ENCODE peak calls at places on chromosomes 6 and 20, in four cellular contexts. E is HCT116, X is GM12878, R is HepG2. H is an unnamed sample.

GRCh38 chr6:158083687-158084325 is 84.3 kb downstream of the SERAC1 start:
- DNase-seq in E (no peak), X (no peak), R (no peak), H (no peak)

GRCh38 chr6:20180935-20181334 is 31.3 kb downstream of the MBOAT1 start:
- DNase-seq in E (no peak), X (no peak), R (no peak), H (no peak)

GRCh38 chr6:41877051-41877680 is 18.0 kb downstream of the USP49 start:
- DNase-seq in E (no peak), X (no peak), R (peak), H (no peak)

GRCh38 chr20:46285740-46286139 is 22.6 kb downstream of the CDH22 start:
- DNase-seq in E (no peak), X (no peak), R (no peak), H (no peak)

GRCh38 chr20:47191074-47191673 is 165.3 kb downstream of the ZMYND8 start:
- DNase-seq in E (no peak), X (no peak), R (no peak), H (no peak)

GRCh38 chr20:16699287-16699686 is 30.5 kb upstream of the SNRPB2 start:
- DNase-seq in E (no peak), X (no peak), R (no peak), H (no peak)

GRCh38 chr6:110547266-110547964 is 71.0 kb upstream of the SLC22A16 start:
- DNase-seq in E (peak), X (no peak), R (peak), H (no peak)

GRCh38 chr6:81214414-81215091 is 537.9 kb downstream of the TENT5A start:
- DNase-seq in E (no peak), X (no peak), R (no peak), H (no peak)

GRCh38 chr6:163356324-163356723 is 58.2 kb upstream of the QKI start:
- DNase-seq in E (no peak), X (no peak), R (no peak), H (no peak)

GRCh38 chr20:5078399-5078958 is 41.3 kb downstream of the PCNA start:
- DNase-seq in E (no peak), X (peak), R (peak), H (no peak)

GRCh38 chr6:107877968-107878367 is 53.9 kb upstream of the SCML4 start:
- DNase-seq in E (no peak), X (peak), R (no peak), H (no peak)

GRCh38 chr20:39479196-39479810 is 517.2 kb downstream of the DHX35 start:
- DNase-seq in E (no peak), X (no peak), R (no peak), H (no peak)

GRCh38 chr20:63095718-63096654 is 89.2 kb upstream of the BHLHE23 start:
- DNase-seq in E (no peak), X (no peak), R (no peak), H (no peak)

GRCh38 chr6:138914701-138915100 is 73.4 kb downstream of the REPS1 start:
- DNase-seq in E (no peak), X (no peak), R (no peak), H (no peak)

GRCh38 chr6:143299253-143300166 is 151.0 kb downstream of the ADAT2 start:
- DNase-seq in E (no peak), X (no peak), R (no peak), H (no peak)

GRCh38 chr6:42336431-42336830 is 115.3 kb downstream of the TRERF1 start:
- DNase-seq in E (no peak), X (no peak), R (no peak), H (no peak)

GRCh38 chr6:33297956-33298772 is 578 bp downstream of the RGL2 start:
- DNase-seq in E (peak), X (no peak), R (peak), H (no peak)

GRCh38 chr20:34824861-34825529 is 456 bp downstream of the NCOA6 start:
- DNase-seq in E (peak), X (no peak), R (peak), H (no peak)

GRCh38 chr6:33123732-33124524 is 48.1 kb downstream of the HLA-DPB1 start:
- DNase-seq in E (peak), X (no peak), R (peak), H (no peak)

GRCh38 chr20:20472690-20473274 is 104.9 kb downstream of the INSM1 start:
- DNase-seq in E (no peak), X (no peak), R (no peak), H (no peak)

GRCh38 chr6:140264451-140264850 is 890.0 kb upstream of the CITED2 start:
- DNase-seq in E (no peak), X (no peak), R (no peak), H (no peak)

GRCh38 chr6:75991941-75992340 is 80.5 kb downstream of the IMPG1 start:
- DNase-seq in E (no peak), X (no peak), R (peak), H (no peak)

GRCh38 chr6:154202334-154202733 is 154.3 kb downstream of the IPCEF1 start:
- DNase-seq in E (no peak), X (no peak), R (no peak), H (no peak)

GRCh38 chr20:44796758-44797457 is 13.4 kb downstream of the RIMS4 start:
- DNase-seq in E (no peak), X (no peak), R (no peak), H (no peak)

GRCh38 chr20:32354592-32355416 is 3.3 kb upstream of the ASXL1 start:
- DNase-seq in E (no peak), X (peak), R (peak), H (peak)

GRCh38 chr6:145963216-145964068 is 716 bp downstream of the SHPRH start:
- DNase-seq in E (peak), X (peak), R (no peak), H (no peak)

GRCh38 chr20:19284400-19285178 is 72.1 kb downstream of the SLC24A3 start:
- DNase-seq in E (no peak), X (no peak), R (no peak), H (no peak)

GRCh38 chr6:148502083-148502772 is 159.6 kb downstream of the SASH1 start:
- DNase-seq in E (no peak), X (no peak), R (no peak), H (no peak)

GRCh38 chr20:57605045-57605444 is 15.2 kb downstream of the ZBP1 start:
- DNase-seq in E (no peak), X (no peak), R (no peak), H (no peak)

GRCh38 chr20:3039426-3039825 is 4.0 kb upstream of the GNRH2 start:
- DNase-seq in E (no peak), X (no peak), R (no peak), H (no peak)

GRCh38 chr6:70456725-70457124 is 43.4 kb downstream of the FAM135A start:
- DNase-seq in E (no peak), X (no peak), R (no peak), H (no peak)

GRCh38 chr6:64083261-64083660 is 447.7 kb downstream of the PHF3 start:
- DNase-seq in E (no peak), X (no peak), R (no peak), H (no peak)

GRCh38 chr6:39102024-39102820 is 12.8 kb downstream of the SAYSD1 start:
- DNase-seq in E (no peak), X (no peak), R (peak), H (no peak)

GRCh38 chr20:62845818-62846527 is 15.6 kb downstream of the TCFL5 start:
- DNase-seq in E (no peak), X (no peak), R (no peak), H (no peak)

GRCh38 chr6:27177454-27178000 is 70.0 kb upstream of the PRSS16 start:
- DNase-seq in E (peak), X (no peak), R (peak), H (peak)

GRCh38 chr6:112216699-112217551 is 37.4 kb downstream of the LAMA4 start:
- DNase-seq in E (no peak), X (no peak), R (no peak), H (peak)

GRCh38 chr6:10362300-10362699 is 52.6 kb downstream of the TFAP2A start:
- DNase-seq in E (no peak), X (no peak), R (no peak), H (no peak)

GRCh38 chr6:43708857-43709653 is 21.5 kb upstream of the MRPS18A start:
- DNase-seq in E (no peak), X (no peak), R (no peak), H (no peak)
- TF ChIP-seq POLR2AphosphoS5 in E (no peak), X (no peak), R (no peak), H (no peak)

DNA sequence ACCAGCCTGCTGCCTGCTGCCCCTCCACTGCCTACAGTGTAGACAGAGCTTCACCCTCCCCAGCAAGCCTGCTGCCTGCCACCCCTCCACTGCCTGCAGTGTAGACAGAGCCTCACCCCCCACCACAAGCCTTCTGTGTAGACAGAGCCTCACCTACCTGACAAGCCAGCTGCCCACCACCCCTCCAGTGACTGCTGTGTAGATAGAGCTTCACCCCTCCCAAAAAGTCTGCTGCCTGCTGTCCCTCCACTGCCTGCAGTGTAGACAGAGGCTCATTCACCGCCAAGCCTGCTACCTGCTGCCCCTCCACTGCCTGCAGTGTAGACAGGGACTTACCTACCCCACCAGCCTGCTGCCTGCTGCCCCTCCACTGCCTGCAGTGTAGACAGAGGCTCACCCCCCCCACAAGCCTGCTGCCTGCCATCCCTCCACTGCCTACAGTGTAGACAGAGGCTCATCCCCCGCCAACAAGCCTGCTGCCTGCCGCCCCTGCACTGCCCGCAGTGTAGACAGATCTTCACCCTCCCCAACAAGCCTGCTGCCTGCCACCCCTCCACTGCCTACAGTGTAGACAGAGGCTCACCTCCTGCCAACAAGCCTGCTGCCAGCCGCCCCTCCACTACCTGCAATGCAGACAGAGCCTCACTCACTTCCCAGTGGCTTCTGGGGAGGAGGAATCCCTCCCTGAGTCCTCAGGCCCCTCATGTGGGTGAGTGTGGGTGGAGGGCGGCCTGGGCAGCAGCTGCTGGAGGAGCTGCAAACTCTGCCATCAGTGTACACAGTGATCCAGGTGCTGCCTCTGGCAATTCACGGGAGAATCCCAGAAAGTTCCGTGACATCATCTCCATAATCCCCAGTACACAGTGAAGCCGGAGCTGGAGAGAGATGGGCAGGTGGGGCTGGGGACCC is 140.9 kb downstream of the DLL1 start:
- DNase-seq in E (no peak), X (no peak), R (no peak), H (no peak)
- TF ChIP-seq SIN3A in E (no peak), X (no peak), R (no peak), H (no peak)

DNA sequence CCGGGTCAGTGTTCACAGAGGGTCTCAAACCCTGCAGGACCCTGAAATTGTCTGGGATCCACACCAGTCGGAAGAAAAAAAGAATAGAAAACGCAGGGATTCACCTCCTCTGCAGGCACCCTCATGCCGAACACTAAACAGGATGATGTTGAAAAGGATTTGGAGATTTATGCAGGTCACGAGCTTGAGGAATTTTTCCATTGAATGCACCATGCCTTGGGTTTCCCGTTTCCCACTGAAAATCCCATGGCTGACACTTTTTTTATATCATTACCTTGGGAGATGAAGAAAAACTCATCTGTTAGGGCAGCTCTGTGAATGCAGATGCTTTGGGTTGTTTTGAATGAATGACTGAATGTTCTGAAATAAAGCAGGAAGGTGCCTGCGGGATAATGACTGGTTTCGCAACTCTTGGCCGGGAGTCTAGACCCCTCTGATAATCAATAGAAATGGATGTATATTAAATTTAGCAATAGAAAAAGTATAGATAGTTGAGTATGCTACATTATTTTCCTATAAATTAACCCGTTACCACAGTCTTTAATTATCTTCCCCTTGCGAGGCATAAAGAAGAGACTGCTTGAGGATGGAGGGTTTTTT is 147.5 kb upstream of the AFDN start:
- DNase-seq in E (no peak), X (no peak), R (no peak), H (no peak)
- TF ChIP-seq REST in E (no peak), X (no peak), R (no peak), H (no peak)

GRCh38 chr6:84767591-84768201 is 3.3 kb upstream of the TBX18 start:
- DNase-seq in E (no peak), X (no peak), R (no peak), H (no peak)
- TF ChIP-seq POLR2AphosphoS5 in E (no peak), X (no peak), R (no peak), H (no peak)

GRCh38 chr6:150537893-150538292 is 61.8 kb upstream of the PLEKHG1 start:
- DNase-seq in E (no peak), X (no peak), R (no peak), H (no peak)
- TF ChIP-seq SIN3A in E (no peak), X (no peak), R (no peak), H (no peak)

DNA sequence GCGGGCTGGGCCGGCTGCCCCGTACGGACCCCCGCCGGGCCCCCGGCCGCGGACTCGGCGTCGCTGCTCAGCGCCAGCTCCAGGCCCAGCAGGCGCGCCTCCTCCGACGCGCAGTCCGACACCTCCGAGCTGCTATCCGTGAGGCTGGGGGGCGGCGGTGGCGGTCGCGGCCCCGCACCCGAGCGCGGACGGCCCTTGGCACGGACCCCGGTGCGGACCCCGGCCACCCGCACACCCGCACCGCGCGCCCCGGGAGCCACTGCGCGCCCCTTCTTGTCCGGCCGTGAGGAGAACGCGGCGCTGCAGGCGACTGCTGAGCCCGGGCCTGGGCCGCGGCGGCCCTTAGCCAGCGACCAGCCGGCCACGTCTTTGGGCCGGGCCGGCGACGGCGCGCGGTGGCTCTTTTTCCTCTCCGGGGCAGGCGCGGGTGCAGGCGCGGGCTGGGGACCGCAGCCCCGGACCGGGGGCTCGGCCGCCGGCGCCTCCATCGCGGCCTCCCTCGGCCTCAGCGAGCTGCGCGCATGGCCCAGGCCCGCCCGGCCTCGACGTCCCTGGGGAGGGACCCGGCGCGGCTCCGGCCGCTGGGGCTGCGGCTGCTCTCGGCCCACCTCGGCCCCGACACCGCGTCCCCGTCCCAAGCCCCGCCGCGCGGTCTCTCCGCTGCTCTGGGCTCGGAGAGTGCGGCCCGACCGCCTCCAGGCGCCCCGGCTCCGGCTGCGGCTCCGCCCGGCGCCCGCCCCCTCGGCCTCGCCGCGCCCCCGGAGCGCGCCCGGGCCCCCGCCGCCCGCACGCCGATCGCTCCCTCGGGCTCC is 12.9 kb upstream of the TLDC2 start:
- DNase-seq in E (no peak), X (no peak), R (no peak), H (no peak)
- TF ChIP-seq REST in E (no peak), X (no peak), R (no peak), H (no peak)

GRCh38 chr6:168117942-168118341 is 38.9 kb upstream of the FRMD1 start:
- DNase-seq in E (no peak), X (no peak), R (no peak), H (no peak)
- TF ChIP-seq POLR2AphosphoS5 in E (no peak), X (no peak), R (no peak), H (no peak)

H was measured in Panc1.